ENCODE peak calls at places on chromosomes 7 and 10, in seven cellular contexts. T, D, G, K, X, I and R are unnamed samples.

GRCh38 chr7:32588657-32589056 is 93.4 kb downstream of the AVL9 start:
- DNase-seq in T (peak; percentile 73), D (peak; percentile 92), G (no peak), K (peak; percentile 36), X (no peak), I (peak; percentile 31), R (no peak)

GRCh38 chr10:43073191-43073590 is 3.7 kb upstream of the RET start:
- DNase-seq in T (no peak), D (no peak), G (no peak), K (no peak), X (no peak), I (no peak), R (no peak)

GRCh38 chr10:60434418-60435046 is 44.9 kb upstream of the ANK3 start:
- DNase-seq in T (peak; percentile 74), D (peak; percentile 68), G (no peak), K (peak; percentile 59), X (no peak), I (peak; percentile 78), R (peak; percentile 40)

GRCh38 chr10:100864981-100865380 is 47.8 kb upstream of the SLF2 start:
- DNase-seq in T (no peak), D (no peak), G (no peak), K (no peak), X (no peak), I (no peak), R (no peak)

GRCh38 chr10:79159785-79160184 is 91.0 kb downstream of the ZMIZ1 start:
- DNase-seq in T (peak; percentile 68), D (peak; percentile 88), G (no peak), K (no peak), X (no peak), I (no peak), R (no peak)

GRCh38 chr10:132904814-132905649 is 37.3 kb downstream of the CFAP46 start:
- DNase-seq in T (peak; percentile 5), D (no peak), G (no peak), K (no peak), X (no peak), I (no peak), R (no peak)

GRCh38 chr10:27701971-27702537 is 43.6 kb downstream of the MKX start:
- DNase-seq in T (no peak), D (no peak), G (no peak), K (peak; percentile 65), X (no peak), I (no peak), R (peak; percentile 86)

GRCh38 chr7:46134385-46134784 is 213.3 kb upstream of the IGFBP3 start:
- DNase-seq in T (no peak), D (no peak), G (no peak), K (no peak), X (no peak), I (no peak), R (no peak)

GRCh38 chr10:131242007-131242406 is 69.5 kb downstream of the TCERG1L start:
- DNase-seq in T (no peak), D (no peak), G (no peak), K (peak; percentile 67), X (peak; percentile 60), I (peak; percentile 54), R (peak; percentile 27)

GRCh38 chr7:98130959-98131358 is 24.3 kb downstream of the LMTK2 start:
- DNase-seq in T (no peak), D (no peak), G (no peak), K (no peak), X (no peak), I (no peak), R (no peak)

GRCh38 chr10:34522542-34522941 is 292.6 kb downstream of the PARD3 start:
- DNase-seq in T (peak; percentile 35), D (peak; percentile 30), G (no peak), K (peak; percentile 50), X (no peak), I (peak; percentile 49), R (no peak)

GRCh38 chr10:70543911-70544310 is 58.6 kb downstream of the PRF1 start:
- DNase-seq in T (no peak), D (no peak), G (no peak), K (no peak), X (no peak), I (no peak), R (no peak)

GRCh38 chr7:143288836-143289235 is 685 bp downstream of the CASP2 start:
- DNase-seq in T (peak; percentile 18), D (peak; percentile 42), G (no peak), K (peak; percentile 48), X (no peak), I (peak; percentile 43), R (no peak)

GRCh38 chr10:128902031-128902710 is 564.9 kb upstream of the MGMT start:
- DNase-seq in T (no peak), D (no peak), G (no peak), K (no peak), X (no peak), I (no peak), R (no peak)

GRCh38 chr10:10975647-10976046 is 42.0 kb upstream of the CELF2 start:
- DNase-seq in T (no peak), D (no peak), G (no peak), K (peak; percentile 34), X (no peak), I (no peak), R (no peak)

GRCh38 chr10:10976652-10977051 is 41.0 kb upstream of the CELF2 start:
- DNase-seq in T (no peak), D (no peak), G (no peak), K (no peak), X (no peak), I (no peak), R (no peak)

GRCh38 chr10:10973310-10973709 is 44.4 kb upstream of the CELF2 start:
- DNase-seq in T (no peak), D (no peak), G (no peak), K (no peak), X (no peak), I (no peak), R (no peak)

GRCh38 chr10:10977231-10977956 is 40.3 kb upstream of the CELF2 start:
- DNase-seq in T (no peak), D (no peak), G (no peak), K (no peak), X (no peak), I (no peak), R (no peak)

GRCh38 chr10:10977978-10978377 is 39.7 kb upstream of the CELF2 start:
- DNase-seq in T (peak; percentile 16), D (no peak), G (no peak), K (no peak), X (no peak), I (no peak), R (no peak)
- H3K9ac ChIP-seq in T (no peak overlapping the region), D (peak overlapping the region; percentile 70), G (no peak overlapping the region), K (no peak overlapping the region), X (no peak overlapping the region), I (no peak overlapping the region), R (no peak overlapping the region)

GRCh38 chr7:1175597-1175966 is 15.6 kb upstream of the ZFAND2A start:
- DNase-seq in T (no peak), D (no peak), G (no peak), K (no peak), X (no peak), I (peak; percentile 80), R (no peak)

GRCh38 chr7:1175967-1176851 is 16.2 kb upstream of the ZFAND2A start:
- DNase-seq in T (peak; percentile 52), D (peak; percentile 76), G (no peak), K (peak; percentile 79), X (peak; percentile 88), I (peak; percentile 94), R (peak; percentile 80)

GRCh38 chr7:1181591-1181990 is 21.6 kb upstream of the ZFAND2A start:
- DNase-seq in T (no peak), D (no peak), G (no peak), K (no peak), X (no peak), I (no peak), R (no peak)

GRCh38 chr7:1176891-1177373 is 16.9 kb upstream of the ZFAND2A start:
- DNase-seq in T (peak; percentile 31), D (peak; percentile 55), G (no peak), K (peak; percentile 75), X (peak; percentile 76), I (peak; percentile 95), R (no peak)

DNA sequence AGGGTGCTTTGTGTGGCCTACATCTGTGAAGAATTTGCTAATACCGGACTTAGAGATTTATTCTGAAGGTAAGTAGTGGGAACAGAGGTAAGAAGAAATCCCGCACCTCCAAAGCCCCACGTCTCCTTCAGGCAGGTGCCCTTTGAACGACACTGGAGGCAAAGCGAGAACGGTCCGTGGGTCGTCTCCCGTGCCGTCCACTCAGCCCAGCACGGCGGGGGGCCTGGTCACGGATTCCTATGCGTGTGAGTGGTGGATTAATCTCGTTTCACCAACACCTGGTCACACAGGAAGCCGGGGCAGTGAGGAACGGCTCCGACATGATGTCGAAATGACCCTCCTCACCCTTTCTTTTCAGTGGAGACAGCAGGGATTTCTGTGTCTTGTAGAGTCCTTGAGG is 21.0 kb upstream of the ZFAND2A start:
- DNase-seq in T (no peak), D (no peak), G (no peak), K (no peak), X (no peak), I (no peak), R (no peak)
- H3K4ac ChIP-seq in T (no peak overlapping the region), D (no peak overlapping the region), G (no peak overlapping the region), K (no peak overlapping the region), X (no peak overlapping the region), I (no peak overlapping the region), R (no peak overlapping the region)

GRCh38 chr10:121754667-121755066 is 156.4 kb upstream of the FGFR2 start:
- DNase-seq in T (no peak), D (no peak), G (no peak), K (no peak), X (no peak), I (no peak), R (no peak)
- H3K9ac ChIP-seq in T (no peak overlapping the region), D (peak overlapping the region; percentile 40), G (no peak overlapping the region), K (no peak overlapping the region), X (no peak overlapping the region), I (no peak overlapping the region), R (no peak overlapping the region)

GRCh38 chr7:137836113-137836509 is 10.7 kb downstream of the DGKI start:
- DNase-seq in T (peak; percentile 76), D (no peak), G (no peak), K (no peak), X (no peak), I (no peak), R (no peak)

GRCh38 chr7:137835486-137836112 is 11.2 kb downstream of the DGKI start:
- DNase-seq in T (no peak), D (no peak), G (no peak), K (no peak), X (no peak), I (no peak), R (no peak)

GRCh38 chr7:137838706-137839315 is 8.0 kb downstream of the DGKI start:
- DNase-seq in T (no peak), D (no peak), G (no peak), K (no peak), X (no peak), I (no peak), R (no peak)

GRCh38 chr7:137844690-137845425 is 1.9 kb downstream of the DGKI start:
- DNase-seq in T (no peak), D (no peak), G (no peak), K (no peak), X (no peak), I (no peak), R (no peak)

DNA sequence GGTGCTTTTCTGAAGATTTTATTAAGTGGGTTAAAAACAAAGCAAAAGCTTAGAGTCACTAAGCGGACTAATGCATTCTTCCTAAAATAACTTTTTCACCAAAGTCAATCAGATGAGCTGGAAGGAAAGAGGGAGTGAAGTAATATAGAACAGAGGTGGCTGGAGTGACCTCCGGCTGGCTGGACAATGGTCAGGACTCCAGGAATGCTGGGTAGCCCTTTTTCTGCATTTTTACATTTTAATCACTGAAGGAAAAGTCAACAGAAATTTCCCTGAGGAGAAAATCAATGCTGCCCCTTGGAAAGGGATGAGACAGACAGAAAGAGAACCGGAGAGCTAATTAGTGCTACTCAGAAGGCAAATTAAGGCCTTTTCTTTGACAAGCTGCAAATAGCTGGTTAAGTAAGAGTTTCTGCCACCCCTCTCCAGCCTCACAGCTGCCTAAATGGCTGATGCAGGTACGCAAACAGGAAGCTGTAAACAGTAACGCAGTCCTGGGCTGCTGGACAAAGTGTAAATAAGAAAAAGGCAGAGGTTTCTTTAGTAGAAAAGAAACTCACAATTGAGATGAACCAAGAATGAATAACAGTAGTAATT is 6.5 kb downstream of the DGKI start:
- DNase-seq in T (no peak), D (no peak), G (no peak), K (no peak), X (no peak), I (no peak), R (peak; percentile 57)
- H3K4ac ChIP-seq in T (no peak overlapping the region), D (no peak overlapping the region), G (no peak overlapping the region), K (no peak overlapping the region), X (no peak overlapping the region), I (no peak overlapping the region), R (no peak overlapping the region)